ENCODE peak calls at places on chromosomes 4 and X, in four cellular contexts. M, V, R and C are unnamed samples.

GRCh38 chr4:185235480-185236154 is 26.2 kb downstream of the SNX25 start:
- DNase-seq in M (no peak), V (no peak), R (no peak), C (peak; percentile 35)

GRCh38 chrX:41665676-41666075 is 23.1 kb upstream of the GPR34 start:
- DNase-seq in M (peak; percentile 63), V (no peak), R (no peak), C (peak; percentile 12)

GRCh38 chrX:1528186-1528883 is 8.7 kb downstream of the P2RY8 start:
- DNase-seq in M (no peak), V (no peak), R (no peak), C (no peak)

GRCh38 chr4:121072080-121072835 is at the start of gene NDNF:
- DNase-seq in M (peak; percentile 12), V (peak; percentile 29), R (peak; percentile 80), C (peak; percentile 36)

GRCh38 chr4:130124066-130124465 is 1028.1 kb downstream of the C4orf33 start:
- DNase-seq in M (no peak), V (no peak), R (no peak), C (no peak)

GRCh38 chr4:20662851-20663250 is 37.4 kb upstream of the PACRGL start:
- DNase-seq in M (peak; percentile 84), V (no peak), R (no peak), C (peak; percentile 61)

GRCh38 chr4:72302981-72303704 is 265.9 kb downstream of the ADAMTS3 start:
- DNase-seq in M (peak; percentile 49), V (no peak), R (no peak), C (peak; percentile 56)

GRCh38 chr4:1967512-1968149 is 41.1 kb downstream of the NELFA start:
- DNase-seq in M (peak; percentile 16), V (no peak), R (no peak), C (peak; percentile 11)

GRCh38 chr4:24141836-24142235 is 252.0 kb upstream of the PPARGC1A start:
- DNase-seq in M (no peak), V (no peak), R (no peak), C (no peak)

GRCh38 chrX:107117993-107118321 is 665 bp downstream of the RBM41 start:
- DNase-seq in M (peak; percentile 10), V (no peak), R (no peak), C (no peak)

GRCh38 chr4:155249036-155249566 is 40.7 kb downstream of the NPY2R start:
- DNase-seq in M (no peak), V (no peak), R (no peak), C (no peak)

GRCh38 chr4:146202665-146203064 is 11.7 kb upstream of the REELD1 start:
- DNase-seq in M (no peak), V (no peak), R (no peak), C (no peak)

GRCh38 chrX:10360121-10360520 is 203.3 kb downstream of the CLCN4 start:
- DNase-seq in M (no peak), V (peak; percentile 18), R (no peak), C (no peak)

GRCh38 chr4:14726441-14727405 is 275.6 kb upstream of the CPEB2 start:
- DNase-seq in M (no peak), V (no peak), R (no peak), C (peak; percentile 40)

GRCh38 chr4:185792384-185793146 is 19.4 kb downstream of the SORBS2 start:
- DNase-seq in M (peak; percentile 99), V (no peak), R (no peak), C (peak; percentile 92)

GRCh38 chr4:25531272-25531671 is 124.4 kb upstream of the SLC34A2 start:
- DNase-seq in M (no peak), V (no peak), R (no peak), C (peak; percentile 4)
- TF ChIP-seq CTCF in M (peak; percentile 20), V (no peak), R (peak; percentile 16), C (peak; percentile 49)

GRCh38 chr4:100895572-100896197 is 377.9 kb upstream of the EMCN start:
- DNase-seq in M (peak; percentile 3), V (no peak), R (no peak), C (no peak)
- H3K4me3 ChIP-seq in M (no peak overlapping the region), V (peak overlapping the region; percentile 50), R (peak overlapping the region; percentile 44), C (peak overlapping the region; percentile 15)

DNA sequence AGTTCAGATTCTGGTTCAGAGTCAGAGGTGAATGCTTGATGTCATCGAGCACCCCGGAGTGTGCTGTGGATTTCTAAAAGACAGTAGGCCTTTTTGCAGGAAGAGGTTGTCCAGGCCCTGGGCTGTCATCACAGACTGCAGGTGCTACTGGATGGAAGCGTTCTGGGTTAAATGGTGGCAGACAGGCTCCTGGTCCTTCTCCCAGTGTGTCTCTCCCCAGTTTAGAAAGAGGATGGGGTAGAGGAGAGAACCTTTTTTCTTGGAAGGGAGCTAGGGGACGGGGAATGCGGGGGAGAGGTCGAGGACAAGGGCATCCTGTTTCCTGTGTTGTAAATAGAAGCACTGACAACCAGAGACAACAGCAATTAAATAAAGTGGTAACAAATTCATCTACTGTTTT is 102.3 kb upstream of the NUDT6 start:
- DNase-seq in M (peak; percentile 28), V (no peak), R (no peak), C (no peak)
- TF ChIP-seq CTCF in M (no peak), V (no peak), R (no peak), C (no peak)

GRCh38 chrX:44310227-44310626 is 33.2 kb downstream of the EFHC2 start:
- DNase-seq in M (no peak), V (no peak), R (no peak), C (no peak)

GRCh38 chrX:44312421-44312820 is 31.1 kb downstream of the EFHC2 start:
- DNase-seq in M (no peak), V (no peak), R (no peak), C (no peak)

GRCh38 chrX:44317196-44317595 is 26.3 kb downstream of the EFHC2 start:
- DNase-seq in M (no peak), V (no peak), R (no peak), C (no peak)

GRCh38 chrX:44314259-44314734 is 29.2 kb downstream of the EFHC2 start:
- DNase-seq in M (peak; percentile 12), V (no peak), R (peak; percentile 40), C (peak; percentile 76)

DNA sequence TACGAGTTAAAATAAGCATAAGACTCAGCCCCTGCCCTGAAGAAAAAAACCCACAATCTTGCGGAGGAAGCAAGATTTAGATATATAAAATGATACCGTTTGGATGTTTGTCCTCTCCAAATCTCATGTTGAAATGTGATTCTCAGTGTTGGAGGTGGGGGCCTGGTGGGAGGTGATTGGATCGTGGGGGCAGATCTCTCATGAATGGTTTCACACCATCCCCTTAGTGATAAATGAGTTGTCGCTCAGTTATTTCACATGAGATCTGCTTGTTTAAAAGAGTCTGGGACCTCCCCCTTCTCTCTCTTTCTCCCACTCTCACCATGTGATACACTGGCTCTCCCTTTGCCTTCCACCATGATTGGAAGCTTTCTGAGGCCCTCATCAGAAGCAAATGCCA is 28.6 kb downstream of the EFHC2 start:
- DNase-seq in M (no peak), V (no peak), R (no peak), C (no peak)
- H3K4me3 ChIP-seq in M (no peak overlapping the region), V (no peak overlapping the region), R (no peak overlapping the region), C (no peak overlapping the region)

GRCh38 chr4:83387922-83388676 is 53.5 kb upstream of the HPSE start:
- DNase-seq in M (no peak), V (no peak), R (no peak), C (no peak)
- TF ChIP-seq CTCF in M (no peak), V (no peak), R (no peak), C (no peak)

GRCh38 chrX:431032-431431 is 44.3 kb upstream of the PPP2R3B start:
- DNase-seq in M (no peak), V (no peak), R (peak; percentile 24), C (peak; percentile 3)

GRCh38 chrX:426881-427280 is 40.2 kb upstream of the PPP2R3B start:
- DNase-seq in M (no peak), V (no peak), R (peak; percentile 6), C (no peak)

GRCh38 chrX:425056-425455 is 38.3 kb upstream of the PPP2R3B start:
- DNase-seq in M (no peak), V (no peak), R (peak; percentile 39), C (no peak)

GRCh38 chrX:429266-429825 is 42.6 kb upstream of the PPP2R3B start:
- DNase-seq in M (no peak), V (no peak), R (peak; percentile 24), C (no peak)

DNA sequence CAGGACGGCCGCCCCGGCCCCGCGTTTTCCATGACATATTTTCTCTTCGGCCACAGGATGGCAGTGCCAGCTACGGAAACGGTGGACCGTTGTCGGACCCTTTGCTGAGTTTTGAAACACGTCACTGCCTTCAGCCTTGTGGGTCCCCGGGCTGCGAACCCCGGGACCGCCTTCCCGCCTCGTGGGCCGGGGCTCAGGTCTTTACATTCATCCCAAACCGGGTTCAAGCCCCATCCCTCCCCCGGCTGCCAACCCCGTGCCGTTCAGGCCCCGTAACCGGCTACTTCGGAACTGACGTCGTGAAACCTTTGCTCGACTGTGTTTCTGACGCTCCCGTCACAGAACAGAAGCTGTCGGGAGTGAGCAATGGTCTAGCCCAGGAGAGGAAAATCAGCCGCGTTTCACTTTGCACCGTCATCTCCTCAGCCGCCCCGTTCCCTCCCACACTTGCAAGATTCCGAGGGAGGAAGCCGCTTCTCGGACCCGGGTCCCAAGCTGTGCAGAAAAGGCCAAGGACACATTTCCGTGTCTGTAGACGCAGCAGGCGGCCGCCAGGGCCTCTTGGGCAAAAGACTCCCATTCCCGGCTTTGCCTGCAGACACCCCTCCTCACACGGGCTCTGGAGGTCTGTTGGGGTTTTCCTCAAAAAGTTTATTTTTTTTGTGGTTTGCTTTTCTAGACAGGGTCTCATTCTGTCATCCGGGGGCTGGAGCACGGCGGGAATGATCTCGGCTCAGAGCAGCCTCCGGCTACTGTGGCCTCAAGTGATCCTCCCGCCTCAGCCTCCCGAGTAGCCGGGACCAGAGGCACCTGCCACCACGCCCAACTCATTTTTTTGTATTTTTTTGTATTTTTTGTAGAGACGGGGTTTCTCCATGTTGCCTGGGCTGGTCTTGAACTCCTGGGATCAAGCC is 41.4 kb upstream of the PPP2R3B start:
- DNase-seq in M (no peak), V (no peak), R (peak; percentile 41), C (peak; percentile 17)
- H3K4me3 ChIP-seq in M (no peak overlapping the region), V (peak overlapping the region; percentile 11), R (no peak overlapping the region), C (peak overlapping the region; percentile 28)